ENCODE peak calls at places on chromosomes 11 and 22, in five cellular contexts. N, W, I, G and X are unnamed samples.

GRCh38 chr11:66048525-66049313 is at the start of gene GAL3ST3:
- DNase-seq in N (no peak), I (no peak), G (no peak), W (no peak), X (no peak)

GRCh38 chr11:36000616-36001190 is 56.8 kb downstream of the LDLRAD3 start:
- DNase-seq in N (no peak), I (no peak), W (no peak), G (no peak), X (no peak)

GRCh38 chr11:34351051-34351450 is 6.8 kb downstream of the ABTB2 start:
- DNase-seq in I (no peak), G (no peak), W (no peak), N (no peak), X (no peak)

GRCh38 chr11:121829159-121829643 is 286.8 kb downstream of the BLID start:
- DNase-seq in I (peak), G (peak), W (peak), N (peak), X (peak)

GRCh38 chr11:123487157-123487744 is 57.2 kb downstream of the GRAMD1B start:
- DNase-seq in G (no peak), W (no peak), I (no peak), N (no peak), X (no peak)

GRCh38 chr11:30631148-30631547 is 45.0 kb upstream of the MPPED2 start:
- DNase-seq in W (no peak), G (no peak), I (no peak), N (no peak), X (no peak)

GRCh38 chr22:46175631-46176030 is 25.3 kb downstream of the PPARA start:
- DNase-seq in G (peak), I (peak), N (no peak), W (no peak), X (no peak)

GRCh38 chr22:41181349-41182241 is 23.5 kb upstream of the L3MBTL2 start:
- DNase-seq in I (peak), N (peak), W (no peak), G (peak), X (no peak)

GRCh38 chr22:28019881-28020861 is 101.1 kb upstream of the PITPNB start:
- DNase-seq in W (no peak), I (peak), G (no peak), N (peak), X (no peak)

GRCh38 chr11:69705901-69706787 is 2.3 kb upstream of the FGF19 start:
- DNase-seq in I (no peak), W (no peak), N (no peak), G (no peak), X (no peak)

GRCh38 chr22:37501176-37501609 is 15.0 kb upstream of the MFNG start:
- DNase-seq in N (no peak), G (no peak), W (no peak), I (no peak), X (no peak)

GRCh38 chr11:30873924-30874323 is 287.8 kb upstream of the MPPED2 start:
- DNase-seq in I (no peak), W (no peak), G (no peak), N (no peak), X (no peak)

GRCh38 chr22:36356708-36357694 is 30.8 kb downstream of the MYH9 start:
- DNase-seq in I (no peak), N (no peak), G (no peak), W (no peak), X (no peak)

GRCh38 chr11:79119491-79120284 is 321.1 kb downstream of the TENM4 start:
- DNase-seq in W (no peak), G (no peak), N (peak), I (no peak), X (no peak)

GRCh38 chr11:24295360-24295759 is 201.5 kb upstream of the LUZP2 start:
- DNase-seq in G (no peak), I (no peak), W (no peak), N (no peak), X (no peak)

GRCh38 chr11:35031869-35032268 is 107.1 kb upstream of the CD44 start:
- DNase-seq in W (no peak), G (no peak), N (no peak), I (peak), X (no peak)

GRCh38 chr11:122097419-122098001 is 18.5 kb downstream of the BLID start:
- DNase-seq in G (no peak), I (peak), N (no peak), W (no peak), X (no peak)

GRCh38 chr22:25880524-25880923 is 138.5 kb downstream of the MYO18B start:
- DNase-seq in N (peak), G (no peak), W (no peak), I (no peak), X (no peak)

GRCh38 chr22:35606916-35607315 is 10.2 kb downstream of the MB start:
- DNase-seq in I (no peak), N (no peak), G (no peak), W (no peak), X (no peak)

GRCh38 chr11:15158351-15159015 is 43.8 kb downstream of the INSC start:
- DNase-seq in W (no peak), G (no peak), I (peak), N (no peak), X (no peak)

GRCh38 chr11:118896921-118897591 is 13.4 kb downstream of the CXCR5 start:
- DNase-seq in I (no peak), W (no peak), G (no peak), N (no peak), X (no peak)

GRCh38 chr22:36930041-36930935 is 16.9 kb downstream of the CSF2RB start:
- DNase-seq in G (no peak), I (no peak), W (no peak), N (peak), X (no peak)

GRCh38 chr11:12057299-12057980 is 49.0 kb upstream of the DKK3 start:
- DNase-seq in I (no peak), G (no peak), N (peak), W (no peak), X (no peak)

GRCh38 chr22:47072642-47072967 is 310.2 kb downstream of the TBC1D22A start:
- DNase-seq in I (no peak), N (peak), G (no peak), W (no peak), X (no peak)

GRCh38 chr11:12003815-12004214 is 4.6 kb downstream of the DKK3 start:
- DNase-seq in W (no peak), N (peak), G (no peak), I (no peak), X (no peak)

GRCh38 chr11:23022854-23023253 is 162.6 kb upstream of the CCDC179 start:
- DNase-seq in G (no peak), I (no peak), W (no peak), N (no peak), X (no peak)

GRCh38 chr11:122598971-122599370 is 56.6 kb upstream of the UBASH3B start:
- DNase-seq in N (no peak), W (no peak), G (no peak), I (no peak), X (no peak)

GRCh38 chr11:96337541-96338530 is 5.2 kb downstream of the MAML2 start:
- DNase-seq in N (no peak), W (no peak), I (no peak), G (no peak), X (no peak)

GRCh38 chr22:46580940-46581579 is 39.1 kb upstream of the GRAMD4 start:
- DNase-seq in I (no peak), W (no peak), N (peak), G (no peak), X (no peak)

GRCh38 chr11:78339483-78339882 is 78.1 kb downstream of the GAB2 start:
- DNase-seq in W (no peak), I (no peak), N (no peak), G (no peak), X (no peak)

GRCh38 chr11:12706531-12707499 is 32.6 kb downstream of the TEAD1 start:
- DNase-seq in N (no peak), W (no peak), I (no peak), G (no peak), X (no peak)

GRCh38 chr11:69578167-69578566 is 62.8 kb upstream of the CCND1 start:
- DNase-seq in N (no peak), W (no peak), G (no peak), I (no peak), X (no peak)

GRCh38 chr22:44569516-44569915 is 71.5 kb upstream of the RTL6 start:
- DNase-seq in I (no peak), W (no peak), G (no peak), N (peak), X (no peak)

GRCh38 chr22:48288541-48288940 is 1526.1 kb downstream of the TBC1D22A start:
- DNase-seq in I (no peak), G (no peak), N (no peak), W (no peak), X (no peak)

GRCh38 chr22:24521791-24522245 is 26.7 kb downstream of the UPB1 start:
- DNase-seq in N (no peak), G (no peak), W (no peak), I (peak), X (no peak)

GRCh38 chr11:122748968-122749687 is 89.2 kb upstream of the CRTAM start:
- DNase-seq in N (no peak), G (peak), W (no peak), I (peak), X (peak)

GRCh38 chr22:23772315-23773246 is at the start of gene MMP11:
- DNase-seq in W (no peak), N (no peak), I (no peak), G (no peak), X (no peak)

DNA sequence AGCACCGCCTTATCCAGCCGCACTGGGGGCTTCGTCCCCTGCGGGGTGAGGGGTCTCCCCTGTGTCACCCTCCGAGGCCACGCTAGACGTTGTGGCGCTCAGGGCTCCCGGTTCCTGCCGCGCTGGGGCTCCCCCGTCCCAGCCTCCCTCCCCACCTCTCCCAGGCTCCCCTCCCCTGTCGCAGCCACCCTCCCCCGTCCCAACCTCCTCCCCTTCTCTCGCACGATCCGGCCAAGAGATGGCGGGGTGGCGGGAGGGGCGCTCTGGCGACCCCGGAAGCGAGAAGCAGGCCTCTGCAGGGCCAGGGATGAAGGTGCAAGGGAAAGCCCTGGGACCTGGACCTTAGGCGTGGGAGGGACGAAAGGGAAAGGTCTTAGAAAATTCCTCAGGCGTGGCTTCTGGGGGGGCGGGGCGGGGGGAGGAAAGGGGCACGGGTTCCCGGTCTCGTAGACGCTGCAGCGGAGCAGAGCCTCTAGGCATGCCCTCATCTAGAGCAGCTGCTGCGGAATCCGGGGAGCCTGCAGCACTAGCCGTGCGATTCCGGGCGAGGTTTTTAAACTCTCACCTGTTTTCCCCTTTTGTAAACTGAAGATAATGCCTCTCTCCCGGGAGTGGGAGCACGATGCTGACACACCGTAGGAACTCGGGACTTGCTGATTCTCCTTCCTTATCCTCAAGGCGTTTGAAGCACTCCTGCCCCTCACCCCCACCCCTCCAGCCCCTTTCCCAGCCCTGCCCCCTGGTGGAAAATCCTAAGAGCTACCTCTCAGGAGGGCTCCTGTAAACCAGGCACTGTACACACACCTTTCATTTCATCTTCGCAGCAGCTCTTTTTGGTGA is 14.4 kb downstream of the KCNJ5 start:
- DNase-seq in W (no peak), G (no peak), I (peak), N (no peak), X (no peak)
- TF ChIP-seq CTCF in W (peak), G (peak), I (peak), N (no peak), X (peak)

GRCh38 chr11:108025387-108026080 is 16.8 kb downstream of the CUL5 start:
- DNase-seq in N (no peak), W (no peak), G (no peak), I (no peak), X (no peak)

GRCh38 chr11:108032800-108033199 is 24.1 kb downstream of the CUL5 start:
- DNase-seq in I (no peak), G (no peak), W (no peak), N (no peak), X (no peak)

GRCh38 chr11:108027057-108027456 is 18.4 kb downstream of the CUL5 start:
- DNase-seq in W (no peak), N (no peak), G (no peak), I (no peak), X (no peak)
- TF ChIP-seq CTCF in W (no peak), N (no peak), G (no peak), I (peak), X (no peak)

DNA sequence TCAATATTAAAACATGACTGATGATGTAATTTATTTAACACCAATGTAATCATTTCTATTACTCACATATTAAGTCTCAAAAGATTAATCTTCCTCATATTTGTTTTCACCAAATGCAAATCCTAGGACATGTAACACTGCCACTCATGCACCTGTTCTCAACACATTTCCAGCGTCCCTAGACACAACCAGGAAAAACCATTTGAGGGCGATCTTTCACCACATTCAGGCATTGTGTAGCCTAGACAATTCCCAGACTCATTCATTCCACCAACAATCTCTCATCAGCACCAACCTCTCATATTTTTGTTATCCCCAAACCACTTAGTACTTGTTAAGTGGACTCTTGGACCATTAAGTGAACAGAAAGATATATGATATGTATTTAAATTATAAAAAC is 66.1 kb downstream of the SLC36A4 start:
- DNase-seq in N (no peak), W (no peak), G (no peak), I (no peak), X (no peak)
- TF ChIP-seq CTCF in N (no peak), W (no peak), G (no peak), I (peak), X (no peak)

DNA sequence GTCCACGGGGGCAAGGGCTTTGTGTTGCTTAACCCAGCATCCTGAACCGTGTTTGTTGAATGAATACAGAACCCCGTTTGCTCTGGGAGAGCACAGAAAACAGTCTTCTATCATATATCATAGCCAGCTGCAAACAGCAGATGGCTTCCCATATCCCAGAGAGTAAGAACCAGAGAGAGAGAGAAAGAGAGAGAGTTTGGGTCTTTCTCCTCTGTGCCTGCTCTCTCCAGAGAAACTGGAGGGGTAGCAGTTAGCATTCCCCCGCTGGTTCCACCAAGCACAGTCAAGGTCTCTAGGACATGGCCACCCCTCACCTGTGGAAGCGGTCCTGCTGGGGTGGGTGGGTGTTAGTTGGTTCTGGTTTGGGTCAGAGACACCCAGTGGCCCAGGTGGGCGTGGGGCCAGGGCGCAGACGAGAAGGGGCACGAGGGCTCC is 487 bp upstream of the TIMP3 start:
- DNase-seq in G (no peak), I (no peak), W (no peak), N (no peak), X (no peak)
- TF ChIP-seq CTCF in G (no peak), I (peak), W (peak), N (no peak), X (no peak)

GRCh38 chr22:50057868-50058311 is at the start of gene TTLL8:
- DNase-seq in I (no peak), W (no peak), N (no peak), G (no peak), X (no peak)

GRCh38 chr22:50058338-50059184 is 463 bp upstream of the TTLL8 start:
- DNase-seq in N (no peak), G (no peak), W (no peak), I (no peak), X (no peak)

GRCh38 chr22:50059881-50060262 is 1.8 kb upstream of the TTLL8 start:
- DNase-seq in N (no peak), W (no peak), I (no peak), G (no peak), X (no peak)

GRCh38 chr22:50060441-50061140 is 2.5 kb upstream of the TTLL8 start:
- DNase-seq in I (no peak), G (no peak), N (no peak), W (no peak), X (no peak)

DNA sequence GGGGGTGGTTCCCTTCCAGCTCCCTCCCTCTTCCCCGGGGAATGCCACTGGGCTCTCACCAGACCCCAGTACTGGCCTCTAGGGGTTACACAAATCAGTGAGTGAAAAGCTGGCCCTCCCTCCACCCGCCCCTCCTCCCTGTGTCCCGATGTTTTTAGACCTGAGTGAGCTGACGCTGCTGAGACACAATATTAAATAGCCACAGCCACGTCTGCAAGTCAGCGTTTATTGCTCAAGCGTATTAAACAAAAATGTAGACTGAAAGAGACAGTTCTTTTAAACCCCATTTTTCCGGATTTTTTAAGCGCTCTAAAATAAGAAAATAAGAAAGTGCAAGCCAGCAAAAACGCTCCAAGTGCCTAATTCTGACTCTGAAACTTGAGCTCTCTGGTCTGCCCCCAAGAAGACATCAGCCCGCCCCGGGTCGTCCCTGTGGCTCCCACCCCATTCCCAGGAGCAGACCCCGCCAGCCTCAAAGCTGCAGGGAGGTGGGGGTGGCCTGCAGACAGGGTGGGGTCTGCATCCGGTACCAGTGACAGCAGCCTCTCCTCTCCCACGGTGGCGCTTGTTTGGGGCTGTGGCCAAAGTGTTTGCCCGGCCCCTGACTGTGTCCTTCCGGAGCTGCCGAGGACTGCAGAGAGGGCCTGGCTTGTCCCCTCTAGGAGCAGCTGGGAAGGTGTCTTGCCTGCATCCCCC is 1.2 kb upstream of the TTLL8 start:
- DNase-seq in I (no peak), N (no peak), W (no peak), G (no peak), X (no peak)
- TF ChIP-seq CTCF in I (no peak), N (no peak), W (no peak), G (no peak), X (no peak)